ENCODE peak calls at places on chromosomes 6 and 20, in six cellular contexts. C, S, R, P, E and X are unnamed samples.

GRCh38 chr6:151178373-151178772 is 61.4 kb upstream of the AKAP12 start:
- DNase-seq in C (no peak), S (no peak), R (no peak), P (no peak), E (no peak), X (no peak)

GRCh38 chr6:137051790-137052472 is 7.2 kb upstream of the IL20RA start:
- DNase-seq in C (peak), S (no peak), R (no peak), P (no peak), E (no peak), X (no peak)

GRCh38 chr6:75368151-75368779 is 83.7 kb upstream of the TMEM30A start:
- DNase-seq in C (peak), S (peak), R (no peak), P (no peak), E (peak), X (peak)

GRCh38 chr20:35271904-35272303 is 6.0 kb downstream of the MMP24OS start:
- DNase-seq in C (no peak), S (no peak), R (no peak), P (no peak), E (no peak), X (no peak)

GRCh38 chr6:66145867-66146266 is 438.8 kb upstream of the EYS start:
- DNase-seq in C (no peak), S (no peak), R (no peak), P (no peak), E (no peak), X (no peak)

GRCh38 chr6:55617272-55617671 is 38.3 kb upstream of the HMGCLL1 start:
- DNase-seq in C (peak), S (peak), R (no peak), P (no peak), E (peak), X (peak)

GRCh38 chr20:821083-822065 is 12.1 kb upstream of the FAM110A start:
- DNase-seq in C (no peak), S (no peak), R (no peak), P (no peak), E (no peak), X (no peak)

GRCh38 chr6:105618247-105618646 is 215.4 kb upstream of the PREP start:
- DNase-seq in C (no peak), S (peak), R (no peak), P (no peak), E (no peak), X (no peak)

GRCh38 chr6:40295251-40295949 is 291.8 kb downstream of the LRFN2 start:
- DNase-seq in C (no peak), S (no peak), R (no peak), P (no peak), E (no peak), X (no peak)

GRCh38 chr6:85460154-85460950 is 10.5 kb downstream of the NT5E start:
- DNase-seq in C (no peak), S (no peak), R (no peak), P (no peak), E (peak), X (no peak)

GRCh38 chr6:93828553-93828952 is 409.2 kb upstream of the EPHA7 start:
- DNase-seq in C (no peak), S (no peak), R (no peak), P (no peak), E (no peak), X (no peak)

GRCh38 chr6:3908961-3909360 is 59.8 kb downstream of the FAM50B start:
- DNase-seq in C (no peak), S (no peak), R (no peak), P (no peak), E (no peak), X (no peak)

GRCh38 chr6:33987531-33988021 is 158.3 kb downstream of the GRM4 start:
- DNase-seq in C (no peak), S (no peak), R (no peak), P (no peak), E (no peak), X (no peak)

GRCh38 chr6:4820704-4821276 is 44.6 kb downstream of the CDYL start:
- DNase-seq in C (no peak), S (no peak), R (no peak), P (no peak), E (no peak), X (no peak)

GRCh38 chr6:85797993-85798392 is 155.3 kb upstream of the SYNCRIP start:
- DNase-seq in C (no peak), S (no peak), R (no peak), P (no peak), E (no peak), X (no peak)

GRCh38 chr6:119129148-119129967 is 50.9 kb upstream of the FAM184A start:
- DNase-seq in C (peak), S (peak), R (no peak), P (peak), E (peak), X (peak)

GRCh38 chr6:167113935-167114910 is 8.7 kb upstream of the CCR6 start:
- DNase-seq in C (no peak), S (no peak), R (peak), P (no peak), E (no peak), X (no peak)

GRCh38 chr6:148608211-148608951 is 138.4 kb upstream of the UST start:
- DNase-seq in C (peak), S (peak), R (no peak), P (no peak), E (peak), X (peak)

GRCh38 chr6:123965894-123966293 is 162.2 kb downstream of the NKAIN2 start:
- DNase-seq in C (peak), S (peak), R (no peak), P (no peak), E (peak), X (no peak)

GRCh38 chr6:159020011-159020410 is 20.0 kb upstream of the RSPH3 start:
- DNase-seq in C (no peak), S (no peak), R (no peak), P (no peak), E (no peak), X (no peak)

GRCh38 chr6:82364087-82365010 is 732 bp downstream of the TPBG start:
- DNase-seq in C (no peak), S (peak), R (no peak), P (no peak), E (peak), X (no peak)

GRCh38 chr6:126188271-126188909 is 151.5 kb upstream of the CENPW start:
- DNase-seq in C (peak), S (peak), R (no peak), P (no peak), E (peak), X (no peak)

GRCh38 chr6:67818322-67818721 is 816.8 kb upstream of the ADGRB3 start:
- DNase-seq in C (no peak), S (no peak), R (no peak), P (no peak), E (no peak), X (no peak)

GRCh38 chr6:123338394-123338793 is 298.4 kb downstream of the TRDN start:
- DNase-seq in C (no peak), S (no peak), R (no peak), P (no peak), E (no peak), X (no peak)

GRCh38 chr6:166777096-166777630 is 150.1 kb upstream of the RPS6KA2 start:
- DNase-seq in C (no peak), S (no peak), R (no peak), P (no peak), E (no peak), X (no peak)

GRCh38 chr6:24205020-24205492 is 79.0 kb downstream of the NRSN1 start:
- DNase-seq in C (peak), S (peak), R (peak), P (peak), E (peak), X (peak)

GRCh38 chr6:155521719-155522118 is 66.1 kb upstream of the NOX3 start:
- DNase-seq in C (no peak), S (no peak), R (no peak), P (no peak), E (no peak), X (peak)

GRCh38 chr6:167306401-167306998 is 15.4 kb downstream of the UNC93A start:
- DNase-seq in C (peak), S (peak), R (no peak), P (no peak), E (no peak), X (no peak)

GRCh38 chr20:16701296-16701695 is 28.5 kb upstream of the SNRPB2 start:
- DNase-seq in C (peak), S (peak), R (no peak), P (no peak), E (peak), X (peak)

GRCh38 chr20:20078041-20078440 is 25.7 kb downstream of the CFAP61 start:
- DNase-seq in C (no peak), S (no peak), R (no peak), P (no peak), E (no peak), X (no peak)

GRCh38 chr6:155162682-155163081 is 101.1 kb upstream of the CLDN20 start:
- DNase-seq in C (no peak), S (no peak), R (no peak), P (no peak), E (peak), X (no peak)

GRCh38 chr6:89479902-89480301 is 47.0 kb downstream of the ANKRD6 start:
- DNase-seq in C (no peak), S (no peak), R (no peak), P (no peak), E (no peak), X (no peak)

GRCh38 chr20:48828734-48829460 is 1.1 kb upstream of the PREX1 start:
- DNase-seq in C (no peak), S (no peak), R (no peak), P (peak), E (no peak), X (peak)

GRCh38 chr20:53866787-53867740 is 203.3 kb downstream of the BCAS1 start:
- DNase-seq in C (peak), S (no peak), R (peak), P (no peak), E (no peak), X (no peak)

GRCh38 chr6:140178550-140179334 is 804.3 kb upstream of the CITED2 start:
- DNase-seq in C (no peak), S (no peak), R (no peak), P (no peak), E (no peak), X (no peak)

GRCh38 chr6:169722362-169723199 is 1.7 kb downstream of the PHF10 start:
- DNase-seq in C (peak), S (peak), R (no peak), P (no peak), E (peak), X (peak)

GRCh38 chr6:169719117-169719516 is 5.2 kb downstream of the PHF10 start:
- DNase-seq in C (no peak), S (no peak), R (no peak), P (no peak), E (no peak), X (no peak)

GRCh38 chr6:169723200-169723909 is 945 bp downstream of the PHF10 start:
- DNase-seq in C (peak), S (peak), R (no peak), P (peak), E (peak), X (peak)

GRCh38 chr6:169723991-169724553 is at the start of gene PHF10:
- DNase-seq in C (no peak), S (peak), R (no peak), P (peak), E (no peak), X (peak)

GRCh38 chr6:169720207-169720855 is 4.0 kb downstream of the PHF10 start:
- DNase-seq in C (no peak), S (no peak), R (no peak), P (no peak), E (no peak), X (no peak)
- TF ChIP-seq CTCF in C (peak), S (no peak), R (no peak), P (peak), E (no peak), X (peak)

DNA sequence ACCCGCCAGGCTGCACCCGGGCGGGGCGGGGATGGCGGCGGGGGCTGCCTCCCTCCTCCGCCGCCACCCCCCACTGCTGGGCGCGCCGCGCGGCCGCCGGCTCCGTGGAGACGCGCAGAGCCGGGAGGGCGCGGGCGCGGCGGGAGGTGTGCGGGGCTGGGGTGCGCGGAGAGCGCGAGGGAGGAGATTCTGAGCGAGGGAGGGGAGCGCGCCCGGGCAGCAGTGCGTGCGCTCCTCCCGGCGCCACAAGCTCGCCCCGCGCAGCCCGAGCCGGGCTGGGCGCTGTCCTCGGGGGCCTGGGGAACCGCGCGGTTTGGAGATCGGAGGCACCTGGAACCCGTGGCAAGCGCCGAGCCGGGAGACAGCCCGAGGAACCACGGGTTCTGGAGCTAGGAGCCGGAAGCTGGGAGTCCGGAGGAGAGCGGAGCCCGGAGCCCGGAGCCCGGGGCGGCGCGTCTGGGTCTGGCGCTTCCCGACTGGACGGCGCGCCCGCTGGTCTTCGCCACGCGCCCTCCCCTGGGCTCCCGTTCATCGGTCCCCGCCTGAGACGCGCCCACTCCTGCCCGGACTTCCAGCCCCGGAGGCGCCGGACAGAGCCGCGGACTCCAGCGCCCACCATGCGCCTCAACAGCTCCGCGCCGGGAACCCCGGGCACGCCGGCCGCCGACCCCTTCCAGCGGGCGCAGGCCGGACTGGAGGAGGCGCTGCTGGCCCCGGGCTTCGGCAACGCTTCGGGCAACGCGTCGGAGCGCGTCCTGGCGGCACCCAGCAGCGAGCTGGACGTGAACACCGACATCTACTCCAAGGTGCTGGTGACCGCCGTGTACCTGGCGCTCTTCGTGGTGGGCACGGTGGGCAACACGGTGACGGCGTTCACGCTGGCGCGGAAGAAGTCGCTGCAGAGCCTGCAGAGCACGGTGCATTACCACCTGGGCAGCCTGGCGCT is at the start of gene NTSR1:
- DNase-seq in C (no peak), S (peak), R (no peak), P (peak), E (no peak), X (peak)
- H3K4me3 ChIP-seq in C (no peak), S (peak), R (no peak), P (no peak), E (no peak), X (peak)

GRCh38 chr6:43884660-43885022 is 114.6 kb downstream of the VEGFA start:
- DNase-seq in C (no peak), S (no peak), R (no peak), P (no peak), E (no peak), X (peak)
- TF ChIP-seq MYC in C (no peak), S (no peak), R (no peak), P (no peak), E (no peak), X (no peak)

GRCh38 chr6:98039876-98040605 is 757.0 kb upstream of the MMS22L start:
- DNase-seq in C (no peak), S (no peak), R (no peak), P (no peak), E (no peak), X (peak)
- TF ChIP-seq CTCF in C (no peak), S (no peak), R (peak), P (no peak), E (no peak), X (no peak)

GRCh38 chr20:46312945-46313861 is 4.9 kb upstream of the CDH22 start:
- DNase-seq in C (no peak), S (no peak), R (no peak), P (no peak), E (no peak), X (no peak)
- H3K4me3 ChIP-seq in C (peak), S (peak), R (no peak), P (peak), E (no peak), X (no peak)

GRCh38 chr20:57065646-57066045 is 200.8 kb downstream of the BMP7 start:
- DNase-seq in C (no peak), S (no peak), R (no peak), P (no peak), E (no peak), X (no peak)

GRCh38 chr20:57062241-57062640 is 204.2 kb downstream of the BMP7 start:
- DNase-seq in C (no peak), S (no peak), R (no peak), P (no peak), E (no peak), X (no peak)

GRCh38 chr20:57066126-57066900 is 200.1 kb downstream of the BMP7 start:
- DNase-seq in C (no peak), S (no peak), R (no peak), P (no peak), E (no peak), X (no peak)

GRCh38 chr20:57062696-57063270 is 203.7 kb downstream of the BMP7 start:
- DNase-seq in C (no peak), S (no peak), R (no peak), P (no peak), E (no peak), X (no peak)

DNA sequence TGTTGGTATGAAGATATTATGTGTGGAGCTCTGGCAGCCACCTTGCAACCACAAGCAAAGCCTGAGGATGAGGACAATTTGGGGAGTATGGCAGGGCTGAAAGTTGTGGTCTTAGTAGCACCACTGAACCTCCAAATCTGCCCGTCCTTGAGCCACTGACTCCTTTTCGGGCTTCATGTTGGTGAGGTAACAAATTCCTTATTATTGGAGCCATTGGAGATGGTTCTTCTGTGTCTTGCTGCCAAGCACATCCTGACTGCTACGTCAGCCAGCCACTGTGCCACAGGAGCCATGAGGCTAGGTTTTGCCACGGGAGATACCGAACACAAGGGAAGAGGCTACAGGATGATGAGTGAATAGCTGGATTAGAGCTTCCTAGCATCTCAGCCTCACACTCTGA is 201.6 kb downstream of the BMP7 start:
- DNase-seq in C (no peak), S (no peak), R (no peak), P (no peak), E (no peak), X (no peak)
- TF ChIP-seq MYC in C (no peak), S (no peak), R (no peak), P (no peak), E (no peak), X (no peak)

GRCh38 chr6:44245912-44246662 is 814 bp upstream of the HSP90AB1 start:
- DNase-seq in C (peak), S (peak), R (no peak), P (peak), E (peak), X (peak)
- TF ChIP-seq CTCF in C (peak), S (peak), R (peak), P (peak), E (peak), X (peak)

GRCh38 chr6:154017786-154018185 is 21.3 kb upstream of the OPRM1 start:
- DNase-seq in C (no peak), S (no peak), R (no peak), P (no peak), E (no peak), X (no peak)
- H3K4me3 ChIP-seq in C (no peak), S (no peak), R (no peak), P (no peak), E (no peak), X (no peak)

DNA sequence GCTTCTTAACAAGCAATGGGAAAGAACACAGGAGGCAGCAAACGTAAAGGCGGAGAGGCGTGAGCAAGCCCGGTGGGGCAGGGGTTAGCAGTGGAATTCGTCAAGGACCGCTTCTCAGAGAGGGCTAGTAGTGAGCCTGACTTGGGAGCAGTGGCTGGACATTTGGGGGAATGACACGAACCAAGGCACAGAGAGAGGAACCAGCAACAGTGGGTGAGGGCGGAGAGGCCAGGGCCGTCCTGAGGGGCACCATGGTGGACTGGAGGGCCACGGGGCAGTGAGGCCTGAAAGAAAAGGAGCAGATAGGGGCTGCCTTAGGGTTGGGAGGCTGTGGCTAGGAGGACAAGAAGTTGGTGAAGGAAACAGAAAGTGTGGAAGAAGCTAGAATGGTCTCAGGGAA is 12.1 kb upstream of the ARID1B start:
- DNase-seq in C (no peak), S (no peak), R (no peak), P (no peak), E (no peak), X (no peak)
- TF ChIP-seq MYC in C (no peak), S (no peak), R (no peak), P (no peak), E (no peak), X (no peak)